ENCODE peak calls at places on chromosomes 3 and 15, in nine cellular contexts. Z is mucosa of descending colon, F is uterus, W is OCI-LY7, S is cardiac muscle cell, V is heart right ventricle, B is IMR-90, C is ovary, G is bronchial epithelial cell. Q is an unnamed sample. For H3K36me3, the result is how much of the 10 kb centered on the place peaks cover.

GRCh38 chr15:67124111-67124510 is 58.7 kb downstream of the SMAD3 start:
- DNase-seq in Z (no peak), F (no peak), W (no peak), S (no peak), V (no peak), B (no peak), C (no peak), G (peak), Q (no peak)

GRCh38 chr3:24365168-24365567 is 129.5 kb downstream of the THRB start:
- DNase-seq in Z (peak), F (peak), W (no peak), S (peak), V (peak), B (peak), C (no peak), G (peak), Q (peak)

GRCh38 chr3:195285403-195285802 is 14.4 kb upstream of the XXYLT1 start:
- DNase-seq in Z (no peak), F (no peak), W (no peak), S (no peak), V (no peak), B (no peak), C (no peak), G (no peak), Q (no peak)

GRCh38 chr3:131630812-131631211 is 128.0 kb upstream of the MRPL3 start:
- DNase-seq in Z (no peak), F (no peak), W (no peak), S (no peak), V (no peak), B (no peak), C (no peak), G (no peak), Q (no peak)

GRCh38 chr15:41334293-41335120 is 1.8 kb downstream of the NUSAP1 start:
- DNase-seq in Z (no peak), F (no peak), W (peak), S (no peak), V (no peak), B (no peak), C (no peak), G (no peak), Q (no peak)

GRCh38 chr3:32758375-32758753 is 59.4 kb upstream of the TRIM71 start:
- DNase-seq in Z (no peak), F (no peak), W (no peak), S (peak), V (no peak), B (peak), C (no peak), G (peak), Q (no peak)

GRCh38 chr3:194876403-194877165 is 190.9 kb downstream of the FAM43A start:
- DNase-seq in Z (no peak), F (no peak), W (no peak), S (no peak), V (no peak), B (no peak), C (no peak), G (no peak), Q (no peak)

GRCh38 chr3:198046120-198046857 is 86.3 kb downstream of the LMLN start:
- DNase-seq in Z (no peak), F (no peak), W (no peak), S (no peak), V (no peak), B (no peak), C (no peak), G (no peak), Q (no peak)

GRCh38 chr3:12866836-12867235 is 25.5 kb upstream of the RPL32 start:
- DNase-seq in Z (no peak), F (no peak), W (no peak), S (no peak), V (no peak), B (no peak), C (no peak), G (no peak), Q (no peak)

GRCh38 chr3:140898340-140899180 is 43.1 kb upstream of the SLC25A36 start:
- DNase-seq in Z (no peak), F (no peak), W (peak), S (peak), V (no peak), B (peak), C (no peak), G (peak), Q (no peak)

GRCh38 chr15:99582508-99582960 is 16.8 kb downstream of the MEF2A start:
- DNase-seq in Z (no peak), F (no peak), W (no peak), S (no peak), V (no peak), B (no peak), C (no peak), G (no peak), Q (no peak)

DNA sequence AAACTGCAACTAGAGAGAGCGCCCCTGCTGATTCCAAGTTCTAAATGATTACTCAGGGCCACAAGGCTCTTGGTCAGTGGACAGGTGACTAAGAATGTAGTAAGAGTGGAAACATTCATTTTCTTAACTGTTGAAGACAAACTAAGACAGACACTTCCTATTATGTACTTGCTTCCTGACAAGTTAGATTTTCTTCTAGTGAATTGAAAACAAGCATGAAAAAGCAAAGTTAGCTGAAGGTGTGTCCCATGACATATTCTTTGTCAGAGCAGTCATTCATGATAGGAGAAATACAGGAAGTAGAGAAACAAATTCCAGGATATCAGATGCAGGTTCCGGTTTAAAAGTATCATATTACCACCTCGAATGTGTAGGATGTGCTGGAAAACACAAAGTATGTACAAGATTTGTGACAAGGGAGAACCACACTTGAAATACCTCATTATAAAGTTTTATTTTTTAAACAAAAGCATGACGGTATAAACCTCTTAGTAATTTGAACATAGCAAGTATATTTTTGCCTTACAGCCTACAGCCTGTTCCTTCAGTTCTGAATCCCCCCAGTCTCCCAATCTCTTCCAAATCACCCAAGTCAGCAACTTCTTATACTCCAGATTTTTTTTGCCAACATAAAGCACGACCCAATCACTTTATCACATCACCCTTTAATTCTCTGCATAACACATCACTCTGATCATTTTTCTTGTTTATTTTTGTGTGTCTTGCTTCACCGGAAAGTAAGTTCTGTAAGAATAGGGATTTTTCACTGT is 6.2 kb downstream of the TSPAN3 start:
- DNase-seq in Z (no peak), F (no peak), W (no peak), S (no peak), V (no peak), B (peak), C (no peak), G (peak), Q (no peak)
- H3K4me3 ChIP-seq in Z (no peak), F (no peak), W (no peak), S (no peak), V (no peak), B (no peak), C (no peak), G (no peak), Q (no peak)

GRCh38 chr3:16366581-16366980 is 101.6 kb downstream of the OXNAD1 start:
- DNase-seq in Z (no peak), F (no peak), W (peak), S (no peak), V (no peak), B (no peak), C (no peak), G (no peak), Q (no peak)
- TF ChIP-seq CTCF in Z (no peak), F (no peak), W (peak), S (no peak), V (no peak), B (no peak), C (no peak), G (no peak), Q (no peak)

DNA sequence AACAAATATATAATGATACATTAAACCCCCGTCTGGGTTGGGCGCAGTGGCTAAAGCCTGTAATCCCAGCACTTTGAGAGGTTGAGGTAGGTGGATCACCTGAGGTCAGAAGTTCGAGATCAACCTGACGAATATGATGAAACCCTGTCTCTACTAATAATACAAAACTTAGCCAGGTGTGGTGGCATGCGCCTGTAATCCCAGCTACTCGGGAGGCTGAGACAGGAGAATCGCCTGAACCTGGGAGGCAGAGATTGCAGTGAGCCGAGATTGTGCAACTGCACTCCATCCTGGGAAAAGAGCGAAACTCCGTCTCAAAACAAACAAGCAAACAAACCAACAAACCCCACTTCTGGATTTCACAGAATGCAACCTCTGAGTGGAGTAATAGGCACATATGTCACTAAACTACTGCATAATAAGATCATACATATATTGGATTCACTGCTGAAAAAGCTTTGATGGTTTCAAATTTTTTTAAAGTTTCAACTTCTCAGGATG is 718.2 kb downstream of the SI start:
- DNase-seq in Z (no peak), F (no peak), W (no peak), S (no peak), V (no peak), B (no peak), C (no peak), G (no peak), Q (no peak)
- H3K36me3 ChIP-seq in Z (under half), F (under half), W (under half), S (under half), V (under half), B (under half), C (under half), G (under half), Q (under half)

GRCh38 chr3:81808900-81809299 is 47.5 kb upstream of the GBE1 start:
- DNase-seq in Z (no peak), F (no peak), W (no peak), S (no peak), V (no peak), B (no peak), C (no peak), G (no peak), Q (no peak)
- H3K4me3 ChIP-seq in Z (no peak), F (no peak), W (no peak), S (no peak), V (no peak), B (no peak), C (no peak), G (no peak), Q (no peak)

GRCh38 chr15:60299452-60300047 is 98.2 kb downstream of the ANXA2 start:
- DNase-seq in Z (peak), F (peak), W (no peak), S (peak), V (peak), B (no peak), C (peak), G (peak), Q (no peak)
- TF ChIP-seq CTCF in Z (peak), F (no peak), W (no peak), S (peak), V (no peak), B (no peak), C (no peak), G (peak), Q (no peak)

GRCh38 chr3:185661772-185662171 is 75.7 kb downstream of the SENP2 start:
- DNase-seq in Z (no peak), F (no peak), W (no peak), S (no peak), V (no peak), B (no peak), C (no peak), G (no peak), Q (no peak)

GRCh38 chr3:185663929-185664328 is 77.8 kb downstream of the SENP2 start:
- DNase-seq in Z (no peak), F (no peak), W (no peak), S (no peak), V (no peak), B (no peak), C (no peak), G (no peak), Q (no peak)

GRCh38 chr3:185667574-185667973 is 81.5 kb downstream of the SENP2 start:
- DNase-seq in Z (no peak), F (no peak), W (no peak), S (no peak), V (no peak), B (no peak), C (no peak), G (no peak), Q (no peak)
- H3K36me3 ChIP-seq in Z (under half), F (under half), W (under half), S (half or more), V (under half), B (under half), C (under half), G (under half), Q (under half)

GRCh38 chr3:146156801-146157310 is 4.1 kb downstream of the PLOD2 start:
- DNase-seq in Z (no peak), F (no peak), W (no peak), S (no peak), V (no peak), B (no peak), C (no peak), G (peak), Q (no peak)

GRCh38 chr3:146157325-146158060 is 3.5 kb downstream of the PLOD2 start:
- DNase-seq in Z (no peak), F (no peak), W (no peak), S (no peak), V (no peak), B (no peak), C (no peak), G (no peak), Q (no peak)

GRCh38 chr3:146154316-146154715 is 6.7 kb downstream of the PLOD2 start:
- DNase-seq in Z (no peak), F (no peak), W (no peak), S (no peak), V (no peak), B (no peak), C (no peak), G (no peak), Q (no peak)

GRCh38 chr3:146155022-146155421 is 6.0 kb downstream of the PLOD2 start:
- DNase-seq in Z (no peak), F (no peak), W (no peak), S (no peak), V (no peak), B (no peak), C (no peak), G (no peak), Q (no peak)

DNA sequence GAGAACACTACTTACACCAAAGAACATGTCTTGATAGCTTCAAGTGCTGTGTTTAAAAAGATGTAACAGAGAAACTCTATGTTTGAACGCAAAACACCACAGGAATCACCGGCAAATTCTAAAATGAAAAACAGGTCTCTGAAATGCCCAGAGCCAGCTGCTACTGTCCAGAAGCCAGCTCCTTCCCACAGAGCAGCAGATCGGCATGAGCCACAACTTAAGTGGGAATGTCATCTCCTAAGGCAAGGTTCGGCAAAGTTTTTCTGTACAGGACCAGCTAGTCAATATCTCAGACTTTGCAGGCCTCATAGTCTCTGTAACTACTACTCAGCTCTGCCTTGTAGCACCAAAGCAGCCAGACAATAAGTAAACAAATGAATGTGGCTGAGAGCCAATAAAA is 4.9 kb downstream of the PLOD2 start:
- DNase-seq in Z (no peak), F (no peak), W (no peak), S (no peak), V (no peak), B (no peak), C (peak), G (no peak), Q (no peak)
- H3K4me3 ChIP-seq in Z (no peak), F (peak), W (no peak), S (peak), V (peak), B (no peak), C (peak), G (no peak), Q (peak)

Q was measured in gastrocnemius medialis.